ENCODE peak calls at places on chromosome 22, in seven cellular contexts. W, I, H, B, Z, Y and D are unnamed samples.
A peak's percentile ranks its signal among the peaks of the same experiment; 100 is the strongest.

GRCh38 chr22:49136041-49136815 is 691.4 kb downstream of the BRD1 start:
- DNase-seq in W (no peak), Z (no peak), H (no peak), Y (no peak), I (no peak), B (no peak), D (peak; percentile 17)

GRCh38 chr22:41380993-41381328 is 781 bp upstream of the TEF start:
- DNase-seq in I (no peak), Z (peak; percentile 83), W (no peak), B (no peak), H (no peak), Y (peak; percentile 85), D (no peak)

GRCh38 chr22:39956932-39957664 is 3.1 kb upstream of the TMA7B start:
- DNase-seq in W (no peak), I (no peak), B (no peak), Y (no peak), H (no peak), Z (no peak), D (no peak)

GRCh38 chr22:22752556-22753477 is 108.4 kb downstream of the GGTLC2 start:
- DNase-seq in Z (peak; percentile 23), W (no peak), H (no peak), Y (peak; percentile 47), B (no peak), I (peak; percentile 61), D (peak; percentile 37)

GRCh38 chr22:43628253-43628649 is 183.9 kb downstream of the EFCAB6 start:
- DNase-seq in Z (no peak), B (no peak), H (no peak), Y (peak; percentile 55), I (no peak), W (no peak), D (no peak)

GRCh38 chr22:45552580-45553332 is 50.1 kb downstream of the FBLN1 start:
- DNase-seq in Y (peak; percentile 78), W (peak; percentile 84), H (no peak), Z (peak; percentile 91), I (no peak), B (no peak), D (no peak)

GRCh38 chr22:32969502-32969901 is 88.7 kb downstream of the SYN3 start:
- DNase-seq in H (no peak), W (no peak), Y (no peak), I (no peak), B (no peak), Z (no peak), D (no peak)

GRCh38 chr22:31857247-31857646 is 87.1 kb upstream of the YWHAH start:
- DNase-seq in B (peak; percentile 79), H (no peak), Z (no peak), W (no peak), Y (no peak), I (peak; percentile 36), D (no peak)